ENCODE peak calls at places on chromosomes 6 and 20, in five cellular contexts. T is sigmoid colon; O is T1000; H is activated CD4-positive, alpha-beta T cell treated with anti-CD3 and anti-CD28 coated beads, Interleukin-2, amount 50 U/mL, for 24 hours; N is tibial artery. B is an unnamed sample.

GRCh38 chr6:35148167-35148741 is 7.1 kb upstream of the TCP11 start:
- DNase-seq in T (no peak), O (peak), H (peak), N (no peak), B (peak)

GRCh38 chr20:33490023-33490933 is at the start of gene CBFA2T2:
- DNase-seq in T (peak), O (no peak), H (peak), N (peak), B (no peak)

GRCh38 chr6:139903411-139904157 is 529.1 kb upstream of the CITED2 start:
- DNase-seq in T (no peak), O (no peak), H (no peak), N (no peak), B (no peak)

GRCh38 chr20:8693709-8694108 is 375.2 kb upstream of the PLCB4 start:
- DNase-seq in T (no peak), O (peak), H (no peak), N (no peak), B (no peak)

GRCh38 chr6:3960754-3961361 is 111.7 kb downstream of the FAM50B start:
- DNase-seq in T (no peak), O (no peak), H (no peak), N (no peak), B (peak)

GRCh38 chr20:58433759-58434158 is 44.7 kb downstream of the VAPB start:
- DNase-seq in T (no peak), O (no peak), H (no peak), N (no peak), B (no peak)

GRCh38 chr6:163923658-163924411 is 509.3 kb downstream of the QKI start:
- DNase-seq in T (no peak), O (no peak), H (no peak), N (no peak), B (no peak)

GRCh38 chr6:149118737-149119653 is 198.5 kb upstream of the TAB2 start:
- DNase-seq in T (no peak), O (no peak), H (no peak), N (no peak), B (no peak)

GRCh38 chr20:58810116-58810878 is 40.4 kb downstream of the GNAS-AS1 start:
- DNase-seq in T (no peak), O (no peak), H (no peak), N (no peak), B (no peak)

GRCh38 chr6:34246563-34247391 is 2.0 kb downstream of the SMIM29 start:
- DNase-seq in T (peak), O (peak), H (peak), N (no peak), B (peak)

GRCh38 chr6:40457261-40457660 is 129.9 kb downstream of the LRFN2 start:
- DNase-seq in T (no peak), O (no peak), H (no peak), N (no peak), B (no peak)

GRCh38 chr6:133099573-133099972 is 141.6 kb upstream of the EYA4 start:
- DNase-seq in T (no peak), O (no peak), H (no peak), N (no peak), B (no peak)

GRCh38 chr6:27867051-27867940 is 44.9 kb downstream of the OR2B2 start:
- DNase-seq in T (peak), O (no peak), H (peak), N (peak), B (peak)

GRCh38 chr6:106165885-106166485 is 79.8 kb downstream of the PRDM1 start:
- DNase-seq in T (no peak), O (no peak), H (no peak), N (no peak), B (no peak)

GRCh38 chr6:32079566-32080290 is 29.4 kb downstream of the TNXB start:
- DNase-seq in T (no peak), O (no peak), H (no peak), N (no peak), B (no peak)

GRCh38 chr6:118648866-118649554 is 2.4 kb downstream of the CEP85L start:
- DNase-seq in T (no peak), O (no peak), H (no peak), N (no peak), B (no peak)

GRCh38 chr20:35690265-35690664 is 8.9 kb downstream of the NFS1 start:
- DNase-seq in T (peak), O (no peak), H (no peak), N (no peak), B (no peak)

GRCh38 chr6:170112583-170112860 is 178.4 kb downstream of the DLL1 start:
- DNase-seq in T (peak), O (no peak), H (no peak), N (peak), B (no peak)

GRCh38 chr6:158536891-158537798 is 22.7 kb upstream of the TMEM181 start:
- DNase-seq in T (no peak), O (no peak), H (no peak), N (no peak), B (peak)

B was measured in left kidney.